ENCODE peak calls at places on chromosomes 2 and 18, in six cellular contexts. Y is mesendoderm, Z is upper lobe of right lung, F is right cardiac atrium, Q is RWPE2, U is PC-3. N is an unnamed sample. For H3K27me3 and H3K4me1, the result is how much of the 10 kb centered on the place peaks cover.

GRCh38 chr2:203656522-203657287 is 49.7 kb upstream of the CD28 start:
- DNase-seq in Y (peak), Z (peak), F (peak), Q (no peak), U (no peak), N (peak)

GRCh38 chr2:4992226-4992625 is 700.0 kb upstream of the SOX11 start:
- DNase-seq in Y (peak), Z (no peak), F (no peak), Q (no peak), U (peak), N (no peak)

GRCh38 chr2:217394510-217395351 is 534.9 kb upstream of the TNP1 start:
- DNase-seq in Y (no peak), Z (no peak), F (no peak), Q (no peak), U (peak), N (peak)

GRCh38 chr2:39914949-39915348 is 135.9 kb upstream of the THUMPD2 start:
- DNase-seq in Y (no peak), Z (no peak), F (no peak), Q (no peak), U (no peak), N (no peak)

GRCh38 chr2:40844353-40845277 is 392.7 kb upstream of the SLC8A1 start:
- DNase-seq in Y (peak), Z (no peak), F (no peak), Q (no peak), U (peak), N (peak)

GRCh38 chr2:240895656-240896388 is at the start of gene MAB21L4:
- DNase-seq in Y (peak), Z (no peak), F (no peak), Q (no peak), U (peak), N (peak)

GRCh38 chr2:113876503-113877387 is 13.1 kb upstream of the ACTR3 start:
- DNase-seq in Y (peak), Z (peak), F (peak), Q (peak), U (peak), N (peak)

GRCh38 chr18:78781601-78781960 is 198.0 kb upstream of the SALL3 start:
- DNase-seq in Y (no peak), Z (no peak), F (no peak), Q (no peak), U (no peak), N (no peak)

GRCh38 chr2:1621501-1621900 is 122.8 kb downstream of the PXDN start:
- DNase-seq in Y (no peak), Z (no peak), F (no peak), Q (no peak), U (no peak), N (no peak)

GRCh38 chr2:110114801-110115200 is 821 bp downstream of the MALL start:
- DNase-seq in Y (no peak), Z (no peak), F (no peak), Q (no peak), U (peak), N (no peak)

GRCh38 chr2:137249463-137249862 is 484.1 kb downstream of the THSD7B start:
- DNase-seq in Y (no peak), Z (no peak), F (no peak), Q (no peak), U (peak), N (peak)

GRCh38 chr2:230904856-230905447 is 20.1 kb downstream of the GPR55 start:
- DNase-seq in Y (no peak), Z (peak), F (no peak), Q (peak), U (no peak), N (no peak)

GRCh38 chr2:21270658-21271057 is 146.9 kb downstream of the TDRD15 start:
- DNase-seq in Y (no peak), Z (no peak), F (peak), Q (no peak), U (no peak), N (no peak)

GRCh38 chr2:230650585-230651137 is 62.0 kb upstream of the CAB39 start:
- DNase-seq in Y (no peak), Z (peak), F (no peak), Q (no peak), U (no peak), N (no peak)

GRCh38 chr2:59034791-59035190 is 793.7 kb upstream of the FANCL start:
- DNase-seq in Y (peak), Z (no peak), F (no peak), Q (no peak), U (no peak), N (no peak)

GRCh38 chr2:181812106-181812745 is 79.3 kb upstream of the ITPRID2 start:
- DNase-seq in Y (peak), Z (no peak), F (no peak), Q (no peak), U (peak), N (no peak)

GRCh38 chr18:78689606-78690005 is 290.0 kb upstream of the SALL3 start:
- DNase-seq in Y (no peak), Z (no peak), F (no peak), Q (no peak), U (no peak), N (no peak)

GRCh38 chr2:86304416-86304815 is 33.0 kb downstream of the REEP1 start:
- DNase-seq in Y (no peak), Z (no peak), F (no peak), Q (no peak), U (no peak), N (no peak)

GRCh38 chr2:37344453-37345361 is at the start of gene QPCT:
- DNase-seq in Y (peak), Z (peak), F (peak), Q (no peak), U (no peak), N (no peak)

DNA sequence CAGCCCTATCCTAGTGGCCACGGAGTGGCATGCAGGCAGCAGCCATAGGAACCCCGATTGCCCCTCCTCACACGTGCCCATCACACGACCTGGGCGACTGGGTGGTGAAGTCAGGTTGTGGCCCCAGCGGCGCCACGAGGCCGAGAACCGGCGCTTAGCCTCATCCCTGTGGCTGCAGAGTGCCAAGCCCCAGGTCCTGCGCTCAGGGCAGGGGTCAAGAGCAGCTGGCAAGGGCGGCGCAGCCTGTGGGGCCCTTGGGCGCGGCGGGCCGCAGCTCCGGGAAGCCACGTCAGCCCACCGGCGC is 73.3 kb downstream of the RPIA start:
- DNase-seq in Y (no peak), Z (no peak), F (no peak), Q (no peak), U (no peak), N (no peak)
- H3K27ac ChIP-seq in Y (no peak), Z (no peak), F (no peak), Q (no peak), U (no peak), N (no peak)

GRCh38 chr18:31045599-31045998 is 3.1 kb upstream of the DSC3 start:
- DNase-seq in Y (no peak), Z (no peak), F (no peak), Q (no peak), U (no peak), N (no peak)

GRCh38 chr18:31046916-31047315 is 4.4 kb upstream of the DSC3 start:
- DNase-seq in Y (no peak), Z (no peak), F (no peak), Q (peak), U (peak), N (peak)

GRCh38 chr18:31043709-31044108 is 1.2 kb upstream of the DSC3 start:
- DNase-seq in Y (no peak), Z (no peak), F (no peak), Q (no peak), U (no peak), N (no peak)

GRCh38 chr18:31042391-31043181 is at the start of gene DSC3:
- DNase-seq in Y (peak), Z (peak), F (peak), Q (peak), U (peak), N (peak)

GRCh38 chr18:31044926-31045325 is 2.4 kb upstream of the DSC3 start:
- DNase-seq in Y (no peak), Z (no peak), F (no peak), Q (no peak), U (peak), N (peak)
- H3K27me3 ChIP-seq in Y (under half), Z (under half), F (under half), Q (under half), U (under half), N (under half)

GRCh38 chr18:70641156-70641775 is 352.4 kb downstream of the SOCS6 start:
- DNase-seq in Y (no peak), Z (no peak), F (no peak), Q (no peak), U (no peak), N (no peak)
- H3K4me1 ChIP-seq in Y (under half), Z (under half), F (under half), Q (under half), U (under half), N (under half)

GRCh38 chr18:46894124-46894523 is 23.2 kb downstream of the PIAS2 start:
- DNase-seq in Y (no peak), Z (no peak), F (no peak), Q (no peak), U (no peak), N (no peak)

GRCh38 chr18:46903406-46903805 is 13.9 kb downstream of the PIAS2 start:
- DNase-seq in Y (no peak), Z (no peak), F (no peak), Q (no peak), U (no peak), N (no peak)

DNA sequence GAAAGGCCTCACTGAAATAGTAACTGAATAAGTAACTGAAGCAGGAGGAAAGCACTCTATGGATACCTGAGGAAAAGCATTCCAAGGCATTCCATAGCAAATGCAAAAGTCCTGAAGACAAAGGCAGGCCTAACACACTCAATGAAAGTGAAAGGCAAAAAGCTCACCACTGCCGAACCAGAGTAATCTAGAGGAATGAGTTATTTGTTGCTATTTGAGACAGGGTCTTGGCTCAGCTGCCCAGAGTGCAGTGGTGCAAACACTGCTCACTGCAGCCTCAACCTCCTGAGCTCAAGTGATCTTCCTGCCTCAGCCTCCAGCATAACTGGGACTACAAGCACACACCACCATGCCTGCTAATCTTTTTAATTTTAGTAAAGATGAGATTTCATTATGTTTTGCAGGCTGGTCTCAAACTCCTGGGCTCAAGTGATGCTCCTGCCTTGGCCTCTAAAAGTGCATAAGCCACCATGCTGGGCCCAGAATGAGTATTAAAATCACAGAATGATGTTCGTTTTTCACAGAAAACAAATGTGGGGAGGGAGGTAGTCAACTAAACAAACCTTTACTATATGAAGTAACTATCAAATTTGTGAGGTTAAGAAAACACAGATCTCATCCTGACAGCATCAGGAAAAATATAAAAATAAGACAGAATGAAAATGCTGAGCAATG is 17.9 kb downstream of the PIAS2 start:
- DNase-seq in Y (peak), Z (no peak), F (no peak), Q (no peak), U (no peak), N (no peak)
- H3K27ac ChIP-seq in Y (no peak), Z (no peak), F (no peak), Q (no peak), U (no peak), N (no peak)

GRCh38 chr18:25538175-25538922 is 186.4 kb upstream of the ZNF521 start:
- DNase-seq in Y (no peak), Z (no peak), F (no peak), Q (no peak), U (no peak), N (no peak)
- H3K27me3 ChIP-seq in Y (under half), Z (under half), F (under half), Q (under half), U (under half), N (under half)

DNA sequence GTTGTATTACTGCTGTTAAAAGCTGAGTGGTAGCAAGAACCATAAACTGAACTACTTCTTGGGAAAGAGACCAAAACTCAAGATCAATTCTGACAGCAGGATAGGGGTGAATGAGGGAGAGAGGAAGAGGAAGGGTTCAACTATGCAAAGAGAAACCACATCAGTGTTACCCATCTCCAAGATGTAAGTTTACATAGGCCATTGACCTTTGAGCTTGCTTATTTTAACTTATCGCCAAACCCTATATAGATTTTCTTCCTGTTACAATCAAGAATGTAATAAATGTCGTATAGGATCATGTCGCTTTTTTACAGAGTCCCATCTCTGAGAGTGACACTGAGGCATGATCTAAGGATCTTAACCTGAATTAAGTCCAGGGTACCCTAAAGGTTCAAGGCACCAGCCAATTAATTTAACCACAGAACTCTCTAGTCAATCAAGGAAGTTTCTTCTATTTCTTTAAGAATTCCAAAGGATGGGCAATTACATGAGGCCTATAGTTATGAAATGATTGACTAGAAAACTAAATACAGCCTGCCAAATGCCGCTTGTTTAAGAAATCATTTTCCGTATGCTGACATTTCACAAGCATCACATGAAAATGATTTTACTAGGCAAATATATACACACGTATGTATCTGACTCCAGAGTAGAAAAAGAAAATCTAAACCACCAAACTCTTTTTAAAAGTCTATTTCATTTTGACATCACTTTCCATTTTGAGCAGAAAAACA is 11.8 kb downstream of the RND3 start:
- DNase-seq in Y (no peak), Z (no peak), F (no peak), Q (no peak), U (peak), N (peak)
- H3K4me1 ChIP-seq in Y (under half), Z (under half), F (under half), Q (half or more), U (half or more), N (half or more)

DNA sequence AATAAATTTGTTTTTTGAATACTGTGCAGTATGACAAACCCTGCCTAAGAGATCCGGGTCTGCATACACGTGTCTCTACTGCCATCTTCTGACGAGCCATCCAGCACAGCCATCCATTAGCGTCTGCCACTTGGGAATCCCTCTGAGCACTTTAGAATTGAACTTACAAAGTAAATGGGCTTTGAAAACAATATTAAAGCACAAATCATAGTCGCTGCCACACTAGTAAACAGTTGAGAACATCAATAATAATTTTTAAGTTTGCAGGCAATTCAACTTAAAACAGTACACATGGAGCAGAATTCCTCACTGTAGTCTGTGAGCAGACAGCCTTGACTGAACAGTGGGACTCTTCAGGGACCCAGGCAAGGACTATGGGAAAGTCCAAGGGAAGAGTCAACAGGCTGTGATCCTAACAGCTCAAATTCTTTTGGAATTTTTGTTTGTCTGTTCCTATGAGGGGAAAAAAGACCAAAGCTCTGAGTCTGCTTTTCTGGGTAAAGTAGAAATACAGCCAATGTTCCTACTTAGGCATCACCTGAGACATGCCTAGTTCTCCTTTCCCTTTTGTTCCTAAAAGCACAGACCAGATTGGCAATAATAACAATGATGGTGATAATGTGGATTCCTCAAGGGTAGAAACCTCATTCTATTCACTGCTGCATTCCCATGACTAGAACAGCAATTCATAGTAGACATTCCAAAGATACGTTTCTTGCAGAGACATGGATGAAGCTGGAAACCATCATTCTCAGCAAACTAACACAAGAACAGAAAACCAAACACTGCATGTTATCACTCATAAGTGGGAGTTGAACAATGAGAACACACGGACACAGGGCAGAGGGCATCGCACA is 92.9 kb downstream of the MREG start:
- DNase-seq in Y (peak), Z (peak), F (peak), Q (no peak), U (peak), N (peak)
- H3K27ac ChIP-seq in Y (no peak), Z (no peak), F (no peak), Q (no peak), U (no peak), N (no peak)

GRCh38 chr18:58538604-58539386 is 90.1 kb downstream of the ALPK2 start:
- DNase-seq in Y (peak), Z (no peak), F (no peak), Q (no peak), U (no peak), N (no peak)

GRCh38 chr18:58539659-58540380 is 89.1 kb downstream of the ALPK2 start:
- DNase-seq in Y (no peak), Z (no peak), F (no peak), Q (no peak), U (no peak), N (no peak)

GRCh38 chr18:58541137-58541788 is 87.6 kb downstream of the ALPK2 start:
- DNase-seq in Y (peak), Z (no peak), F (no peak), Q (no peak), U (peak), N (no peak)

GRCh38 chr18:58541789-58542425 is 87.0 kb downstream of the ALPK2 start:
- DNase-seq in Y (peak), Z (no peak), F (no peak), Q (no peak), U (peak), N (peak)

GRCh38 chr18:58540381-58540943 is 88.4 kb downstream of the ALPK2 start:
- DNase-seq in Y (no peak), Z (no peak), F (no peak), Q (no peak), U (no peak), N (no peak)
- H3K27me3 ChIP-seq in Y (under half), Z (under half), F (under half), Q (under half), U (under half), N (under half)

DNA sequence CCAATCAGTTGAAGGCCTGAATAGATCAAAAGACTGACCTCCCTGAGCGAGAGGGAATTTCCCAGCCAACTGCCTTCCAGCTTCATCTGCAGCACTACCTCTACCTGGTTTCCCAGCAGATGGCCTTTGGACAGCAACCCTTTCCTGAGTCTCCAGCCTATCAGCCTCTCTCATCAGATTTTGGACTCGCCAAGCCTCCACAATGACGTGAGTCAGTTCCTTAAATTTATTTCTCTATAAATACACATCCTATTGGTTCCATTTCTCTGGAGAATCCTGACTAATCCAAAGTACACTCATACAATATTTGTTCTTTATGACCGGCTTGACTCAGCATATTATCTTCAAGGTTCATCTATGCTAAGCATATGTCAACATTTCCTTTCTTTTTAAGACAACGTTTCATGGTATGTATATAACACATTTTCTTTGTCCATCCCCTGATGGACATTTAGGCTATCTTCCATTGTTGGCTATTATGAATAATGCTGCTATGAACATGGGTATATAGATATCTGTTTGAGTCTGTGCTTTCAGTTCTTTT is 294.6 kb downstream of the LRATD1 start:
- DNase-seq in Y (no peak), Z (no peak), F (no peak), Q (no peak), U (peak), N (no peak)
- H3K4me1 ChIP-seq in Y (under half), Z (under half), F (under half), Q (under half), U (under half), N (under half)

DNA sequence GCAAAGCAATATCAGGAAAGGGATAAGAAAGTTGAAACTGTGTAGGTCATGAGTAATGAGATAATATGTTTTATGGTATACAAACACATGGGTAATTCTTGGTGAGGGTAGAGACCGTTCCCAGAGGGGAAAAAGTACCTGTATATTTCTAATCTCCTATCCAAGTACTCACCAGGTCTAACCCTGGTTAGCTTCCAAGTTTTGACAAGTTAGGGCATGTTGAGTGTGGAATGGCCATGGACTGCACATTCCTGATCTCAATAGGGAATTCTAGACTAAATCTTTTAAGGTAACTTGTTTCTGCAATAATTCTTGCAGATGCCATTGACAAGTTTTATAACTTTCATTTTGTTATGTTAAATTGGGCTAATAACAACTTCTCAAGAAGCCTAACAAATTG is 216.6 kb downstream of the SPAG16 start:
- DNase-seq in Y (no peak), Z (no peak), F (no peak), Q (no peak), U (no peak), N (peak)
- H3K27ac ChIP-seq in Y (no peak), Z (no peak), F (no peak), Q (no peak), U (no peak), N (no peak)